ENCODE peak calls at places on chromosomes 11 and 22, in five cellular contexts. One of them, this sample, is unnamed.

GRCh38 chr11:12377824-12378593 is 638 bp downstream of the PARVA start:
- DNase-seq in tibial artery: peak
- DNase-seq in CD4-positive, alpha-beta T cell: no peak
- DNase-seq in SK-N-SH: peak
- DNase-seq in foreskin keratinocyte: peak
- DNase-seq in this sample: no peak

GRCh38 chr11:19326499-19326898 is 85.8 kb upstream of the E2F8 start:
- DNase-seq in tibial artery: no peak
- DNase-seq in CD4-positive, alpha-beta T cell: no peak
- DNase-seq in SK-N-SH: no peak
- DNase-seq in foreskin keratinocyte: peak
- DNase-seq in this sample: no peak

GRCh38 chr22:43113516-43114251 is 3.1 kb downstream of the BIK start:
- DNase-seq in foreskin keratinocyte: no peak
- DNase-seq in SK-N-SH: no peak
- DNase-seq in CD4-positive, alpha-beta T cell: no peak
- DNase-seq in tibial artery: no peak
- DNase-seq in this sample: no peak

GRCh38 chr11:26696330-26696729 is 25.5 kb downstream of the SLC5A12 start:
- DNase-seq in tibial artery: no peak
- DNase-seq in SK-N-SH: no peak
- DNase-seq in foreskin keratinocyte: no peak
- DNase-seq in CD4-positive, alpha-beta T cell: no peak
- DNase-seq in this sample: no peak

GRCh38 chr11:43879789-43880639 is 617 bp upstream of the ALKBH3 start:
- DNase-seq in CD4-positive, alpha-beta T cell: no peak
- DNase-seq in tibial artery: no peak
- DNase-seq in SK-N-SH: no peak
- DNase-seq in foreskin keratinocyte: no peak
- DNase-seq in this sample: no peak

GRCh38 chr11:3188496-3189192 is 23.5 kb upstream of the OSBPL5 start:
- DNase-seq in tibial artery: peak
- DNase-seq in CD4-positive, alpha-beta T cell: no peak
- DNase-seq in SK-N-SH: no peak
- DNase-seq in foreskin keratinocyte: no peak
- DNase-seq in this sample: no peak

GRCh38 chr22:24695958-24696511 is 78.5 kb downstream of the PIWIL3 start:
- DNase-seq in CD4-positive, alpha-beta T cell: no peak
- DNase-seq in tibial artery: no peak
- DNase-seq in foreskin keratinocyte: no peak
- DNase-seq in SK-N-SH: no peak
- DNase-seq in this sample: no peak

GRCh38 chr11:13923716-13924650 is 38.5 kb upstream of the SPON1 start:
- DNase-seq in tibial artery: no peak
- DNase-seq in SK-N-SH: no peak
- DNase-seq in foreskin keratinocyte: no peak
- DNase-seq in CD4-positive, alpha-beta T cell: no peak
- DNase-seq in this sample: no peak

GRCh38 chr11:36741515-36741914 is 143.5 kb upstream of the RAG2 start:
- DNase-seq in tibial artery: no peak
- DNase-seq in CD4-positive, alpha-beta T cell: no peak
- DNase-seq in SK-N-SH: no peak
- DNase-seq in foreskin keratinocyte: no peak
- DNase-seq in this sample: no peak

GRCh38 chr11:83007909-83008580 is 63.7 kb downstream of the RAB30 start:
- DNase-seq in CD4-positive, alpha-beta T cell: no peak
- DNase-seq in SK-N-SH: peak
- DNase-seq in foreskin keratinocyte: no peak
- DNase-seq in tibial artery: peak
- DNase-seq in this sample: no peak

GRCh38 chr11:46296520-46297448 is 19.3 kb downstream of the CREB3L1 start:
- DNase-seq in foreskin keratinocyte: peak
- DNase-seq in CD4-positive, alpha-beta T cell: no peak
- DNase-seq in SK-N-SH: peak
- DNase-seq in tibial artery: no peak
- DNase-seq in this sample: no peak

GRCh38 chr11:102850973-102851745 is 7.8 kb upstream of the MMP3 start:
- DNase-seq in tibial artery: no peak
- DNase-seq in CD4-positive, alpha-beta T cell: no peak
- DNase-seq in SK-N-SH: no peak
- DNase-seq in foreskin keratinocyte: peak
- DNase-seq in this sample: no peak

GRCh38 chr22:42269407-42270177 is 861 bp downstream of the TCF20 start:
- DNase-seq in CD4-positive, alpha-beta T cell: peak
- DNase-seq in SK-N-SH: peak
- DNase-seq in foreskin keratinocyte: peak
- DNase-seq in tibial artery: no peak
- DNase-seq in this sample: no peak

GRCh38 chr11:34379081-34379480 is 21.3 kb upstream of the ABTB2 start:
- DNase-seq in CD4-positive, alpha-beta T cell: no peak
- DNase-seq in foreskin keratinocyte: peak
- DNase-seq in SK-N-SH: no peak
- DNase-seq in tibial artery: no peak
- DNase-seq in this sample: no peak

GRCh38 chr11:91513734-91514133 is 710.9 kb upstream of the FAT3 start:
- DNase-seq in foreskin keratinocyte: no peak
- DNase-seq in tibial artery: no peak
- DNase-seq in SK-N-SH: peak
- DNase-seq in CD4-positive, alpha-beta T cell: no peak
- DNase-seq in this sample: no peak

GRCh38 chr11:46743043-46743442 is 24.0 kb downstream of the F2 start:
- DNase-seq in tibial artery: no peak
- DNase-seq in foreskin keratinocyte: no peak
- DNase-seq in CD4-positive, alpha-beta T cell: no peak
- DNase-seq in SK-N-SH: no peak
- DNase-seq in this sample: no peak

GRCh38 chr11:11620251-11620965 is 1.4 kb downstream of the GALNT18 start:
- DNase-seq in SK-N-SH: peak
- DNase-seq in CD4-positive, alpha-beta T cell: no peak
- DNase-seq in foreskin keratinocyte: peak
- DNase-seq in tibial artery: peak
- DNase-seq in this sample: no peak

GRCh38 chr11:131810511-131810910 is 440.1 kb downstream of the NTM start:
- DNase-seq in tibial artery: no peak
- DNase-seq in foreskin keratinocyte: no peak
- DNase-seq in SK-N-SH: no peak
- DNase-seq in CD4-positive, alpha-beta T cell: no peak
- DNase-seq in this sample: no peak

GRCh38 chr22:34850010-34850409 is 215.9 kb upstream of the ISX start:
- DNase-seq in SK-N-SH: no peak
- DNase-seq in tibial artery: no peak
- DNase-seq in foreskin keratinocyte: no peak
- DNase-seq in CD4-positive, alpha-beta T cell: no peak
- DNase-seq in this sample: no peak

GRCh38 chr22:26430600-26430999 is 1.5 kb downstream of the ASPHD2 start:
- DNase-seq in foreskin keratinocyte: no peak
- DNase-seq in SK-N-SH: no peak
- DNase-seq in tibial artery: no peak
- DNase-seq in CD4-positive, alpha-beta T cell: no peak
- DNase-seq in this sample: no peak

GRCh38 chr11:9004310-9004945 is 627 bp upstream of the NRIP3 start:
- DNase-seq in foreskin keratinocyte: no peak
- DNase-seq in tibial artery: no peak
- DNase-seq in CD4-positive, alpha-beta T cell: no peak
- DNase-seq in SK-N-SH: no peak
- DNase-seq in this sample: no peak

GRCh38 chr11:114673661-114674060 is 4.7 kb upstream of the NXPE2 start:
- DNase-seq in foreskin keratinocyte: no peak
- DNase-seq in SK-N-SH: no peak
- DNase-seq in CD4-positive, alpha-beta T cell: no peak
- DNase-seq in tibial artery: no peak
- DNase-seq in this sample: no peak

GRCh38 chr22:46969491-46969890 is 207.0 kb downstream of the TBC1D22A start:
- DNase-seq in CD4-positive, alpha-beta T cell: no peak
- DNase-seq in foreskin keratinocyte: no peak
- DNase-seq in tibial artery: no peak
- DNase-seq in SK-N-SH: no peak
- DNase-seq in this sample: no peak

GRCh38 chr11:69869311-69869939 is 50.2 kb upstream of the FGF3 start:
- DNase-seq in CD4-positive, alpha-beta T cell: no peak
- DNase-seq in SK-N-SH: peak
- DNase-seq in tibial artery: peak
- DNase-seq in foreskin keratinocyte: no peak
- DNase-seq in this sample: no peak

GRCh38 chr11:16356057-16356750 is at the start of gene SOX6:
- DNase-seq in CD4-positive, alpha-beta T cell: no peak
- DNase-seq in SK-N-SH: no peak
- DNase-seq in tibial artery: no peak
- DNase-seq in foreskin keratinocyte: no peak
- DNase-seq in this sample: peak

GRCh38 chr22:24525416-24526037 is 29.4 kb downstream of the GUCD1 start:
- DNase-seq in tibial artery: peak
- DNase-seq in foreskin keratinocyte: peak
- DNase-seq in SK-N-SH: peak
- DNase-seq in CD4-positive, alpha-beta T cell: peak
- DNase-seq in this sample: peak

GRCh38 chr11:56089697-56090096 is 3.4 kb upstream of the OR8I2 start:
- DNase-seq in CD4-positive, alpha-beta T cell: no peak
- DNase-seq in tibial artery: no peak
- DNase-seq in SK-N-SH: no peak
- DNase-seq in foreskin keratinocyte: no peak
- DNase-seq in this sample: no peak

GRCh38 chr11:104432981-104433380 is 269.0 kb upstream of the PDGFD start:
- DNase-seq in tibial artery: no peak
- DNase-seq in SK-N-SH: peak
- DNase-seq in CD4-positive, alpha-beta T cell: no peak
- DNase-seq in foreskin keratinocyte: no peak
- DNase-seq in this sample: no peak

GRCh38 chr22:48434868-48435250 is 1392.8 kb downstream of the BRD1 start:
- DNase-seq in SK-N-SH: no peak
- DNase-seq in CD4-positive, alpha-beta T cell: no peak
- DNase-seq in foreskin keratinocyte: no peak
- DNase-seq in tibial artery: no peak
- DNase-seq in this sample: no peak

GRCh38 chr11:18115360-18116127 is 9.7 kb upstream of the SAAL1 start:
- DNase-seq in CD4-positive, alpha-beta T cell: peak
- DNase-seq in tibial artery: no peak
- DNase-seq in foreskin keratinocyte: peak
- DNase-seq in SK-N-SH: peak
- DNase-seq in this sample: peak

GRCh38 chr22:32583921-32584335 is 109.3 kb downstream of the FBXO7 start:
- DNase-seq in foreskin keratinocyte: no peak
- DNase-seq in CD4-positive, alpha-beta T cell: no peak
- DNase-seq in tibial artery: no peak
- DNase-seq in SK-N-SH: no peak
- DNase-seq in this sample: no peak
- H3K27ac ChIP-seq in foreskin keratinocyte: no peak
- H3K27ac ChIP-seq in CD4-positive, alpha-beta T cell: no peak
- H3K27ac ChIP-seq in tibial artery: no peak
- H3K27ac ChIP-seq in SK-N-SH: no peak
- H3K27ac ChIP-seq in this sample: no peak

GRCh38 chr22:36424901-36425579 is 37.3 kb upstream of the MYH9 start:
- DNase-seq in SK-N-SH: no peak
- DNase-seq in tibial artery: no peak
- DNase-seq in foreskin keratinocyte: no peak
- DNase-seq in CD4-positive, alpha-beta T cell: no peak
- DNase-seq in this sample: no peak
- H3K27ac ChIP-seq in SK-N-SH: no peak
- H3K27ac ChIP-seq in tibial artery: no peak
- H3K27ac ChIP-seq in foreskin keratinocyte: no peak
- H3K27ac ChIP-seq in CD4-positive, alpha-beta T cell: no peak
- H3K27ac ChIP-seq in this sample: no peak

DNA sequence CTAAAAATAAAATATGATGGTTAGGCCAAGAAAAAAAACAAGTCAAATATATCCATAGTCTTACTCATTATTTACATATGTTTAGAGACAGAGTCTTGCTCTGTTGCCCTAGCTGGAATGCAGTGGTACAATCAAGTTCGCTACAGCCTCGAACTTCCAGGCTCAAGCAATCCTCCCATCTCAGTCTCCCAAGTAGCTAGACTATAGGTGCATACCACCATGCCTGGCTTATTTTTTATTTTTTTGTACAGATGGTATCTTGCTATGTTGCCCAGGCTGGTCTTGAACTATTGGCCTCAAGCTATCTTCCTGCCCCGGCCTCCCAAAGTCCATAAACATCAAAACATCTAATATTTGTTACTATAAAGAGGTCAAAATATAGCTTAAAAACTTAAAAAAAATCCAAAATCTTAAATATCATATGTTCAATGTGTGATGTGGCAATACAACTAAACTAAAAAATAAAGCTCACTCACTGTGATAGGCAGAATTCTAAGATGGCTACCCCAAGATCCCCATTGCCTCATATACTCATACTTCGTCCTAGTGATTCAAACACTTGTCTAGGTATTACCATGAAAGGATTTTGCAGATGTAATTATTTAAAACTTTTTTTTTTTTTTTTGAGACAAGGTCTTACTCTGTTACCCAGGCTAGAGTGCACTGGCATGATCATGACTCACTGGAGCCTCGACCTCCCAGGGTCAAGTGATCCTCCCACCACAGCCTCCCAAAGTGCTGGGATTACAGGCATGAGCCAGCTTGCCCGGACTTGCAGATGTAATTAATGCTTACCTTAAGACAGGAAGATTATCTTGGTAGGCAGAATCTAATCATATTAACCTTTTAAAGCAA is 35.9 kb downstream of the C2CD3 start:
- DNase-seq in foreskin keratinocyte: peak
- DNase-seq in tibial artery: no peak
- DNase-seq in SK-N-SH: no peak
- DNase-seq in CD4-positive, alpha-beta T cell: no peak
- DNase-seq in this sample: no peak
- H3K27ac ChIP-seq in foreskin keratinocyte: peak
- H3K27ac ChIP-seq in tibial artery: no peak
- H3K27ac ChIP-seq in SK-N-SH: no peak
- H3K27ac ChIP-seq in CD4-positive, alpha-beta T cell: no peak
- H3K27ac ChIP-seq in this sample: no peak

GRCh38 chr22:28813772-28814518 is 13.6 kb upstream of the XBP1 start:
- DNase-seq in foreskin keratinocyte: no peak
- DNase-seq in CD4-positive, alpha-beta T cell: no peak
- DNase-seq in tibial artery: peak
- DNase-seq in SK-N-SH: no peak
- DNase-seq in this sample: no peak

GRCh38 chr22:28812491-28812890 is 12.1 kb upstream of the XBP1 start:
- DNase-seq in CD4-positive, alpha-beta T cell: no peak
- DNase-seq in SK-N-SH: no peak
- DNase-seq in tibial artery: peak
- DNase-seq in foreskin keratinocyte: no peak
- DNase-seq in this sample: no peak

GRCh38 chr22:28816994-28817530 is 16.7 kb upstream of the XBP1 start:
- DNase-seq in tibial artery: no peak
- DNase-seq in foreskin keratinocyte: no peak
- DNase-seq in CD4-positive, alpha-beta T cell: no peak
- DNase-seq in SK-N-SH: no peak
- DNase-seq in this sample: no peak

GRCh38 chr22:28815729-28816128 is 15.4 kb upstream of the XBP1 start:
- DNase-seq in foreskin keratinocyte: no peak
- DNase-seq in SK-N-SH: no peak
- DNase-seq in CD4-positive, alpha-beta T cell: no peak
- DNase-seq in tibial artery: no peak
- DNase-seq in this sample: no peak

DNA sequence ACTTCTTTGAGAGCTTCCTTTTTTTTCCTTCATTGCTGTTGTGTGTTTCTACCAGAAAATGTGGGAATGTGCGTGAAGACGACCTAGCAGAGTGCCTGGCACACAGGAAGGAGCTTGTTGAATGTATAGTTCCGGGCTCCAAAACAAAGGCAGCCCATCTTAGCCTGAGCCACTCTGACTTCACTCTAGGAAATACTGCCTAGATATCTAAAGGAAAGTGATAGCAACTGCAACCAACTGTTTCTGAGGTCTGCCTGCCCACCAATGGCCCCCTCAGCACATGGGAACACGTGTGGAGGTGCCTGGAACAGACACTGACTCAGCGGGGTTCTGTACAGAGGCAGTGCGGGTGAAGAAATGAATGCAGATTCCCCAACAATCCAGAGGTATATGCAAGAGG is 14.7 kb upstream of the XBP1 start:
- DNase-seq in CD4-positive, alpha-beta T cell: no peak
- DNase-seq in SK-N-SH: no peak
- DNase-seq in tibial artery: no peak
- DNase-seq in foreskin keratinocyte: no peak
- DNase-seq in this sample: no peak
- H3K27ac ChIP-seq in CD4-positive, alpha-beta T cell: no peak
- H3K27ac ChIP-seq in SK-N-SH: no peak
- H3K27ac ChIP-seq in tibial artery: peak
- H3K27ac ChIP-seq in foreskin keratinocyte: no peak
- H3K27ac ChIP-seq in this sample: no peak